ENCODE peak calls at places on chromosomes 7 and 10, in five cellular contexts. K is CD4-positive, CD25-positive, alpha-beta regulatory T cell; E is osteocyte; L is foreskin fibroblast; X is aorta. Y is an unnamed sample.

GRCh38 chr10:38008006-38008405 is 2.5 kb upstream of the ZNF33A start:
- DNase-seq in K (no peak), E (no peak), L (no peak), X (no peak), Y (no peak)

GRCh38 chr10:103661198-103661950 is 167.9 kb downstream of the NEURL1 start:
- DNase-seq in K (peak), E (peak), L (peak), X (peak), Y (peak)

GRCh38 chr7:2063562-2064360 is 169.0 kb downstream of the MAD1L1 start:
- DNase-seq in K (no peak), E (no peak), L (no peak), X (no peak), Y (no peak)

GRCh38 chr10:91220194-91220953 is at the start of gene PCGF5:
- DNase-seq in K (peak), E (peak), L (peak), X (peak), Y (peak)

GRCh38 chr10:6416892-6417512 is 163.1 kb downstream of the PRKCQ start:
- DNase-seq in K (peak), E (no peak), L (peak), X (no peak), Y (no peak)

GRCh38 chr7:21767300-21767900 is 178.3 kb downstream of the CDCA7L start:
- DNase-seq in K (no peak), E (no peak), L (peak), X (no peak), Y (no peak)

GRCh38 chr7:27345164-27345887 is 102.7 kb downstream of the EVX1 start:
- DNase-seq in K (no peak), E (no peak), L (no peak), X (no peak), Y (no peak)

GRCh38 chr7:143245123-143245522 is 18.1 kb upstream of the GSTK1 start:
- DNase-seq in K (no peak), E (no peak), L (peak), X (no peak), Y (no peak)

GRCh38 chr10:101625821-101626412 is 37.8 kb downstream of the DPCD start:
- DNase-seq in K (no peak), E (no peak), L (no peak), X (no peak), Y (no peak)

GRCh38 chr7:5591547-5591899 is 167.9 kb upstream of the TNRC18 start:
- DNase-seq in K (no peak), E (peak), L (peak), X (no peak), Y (no peak)

GRCh38 chr7:107118109-107118900 is 50.5 kb upstream of the HBP1 start:
- DNase-seq in K (no peak), E (no peak), L (peak), X (no peak), Y (no peak)

GRCh38 chr10:15868006-15868405 is 7.7 kb upstream of the MINDY3 start:
- DNase-seq in K (no peak), E (no peak), L (no peak), X (no peak), Y (no peak)

GRCh38 chr10:29113251-29113945 is 175.5 kb upstream of the LYZL1 start:
- DNase-seq in K (no peak), E (no peak), L (no peak), X (no peak), Y (no peak)